ENCODE peak calls at places on chromosomes 13 and 19, in six cellular contexts. I is thyroid gland, X is upper lobe of left lung, G is adrenal gland, U is breast epithelium, Y is spleen. H is an unnamed sample.

GRCh38 chr13:113742445-113743120 is 16.4 kb upstream of the TMEM255B start:
- DNase-seq in I (no peak), X (no peak), G (no peak), U (no peak), Y (peak; percentile 62), H (no peak)

GRCh38 chr13:30078059-30078458 is 227.6 kb upstream of the UBL3 start:
- DNase-seq in I (peak; percentile 86), X (no peak), G (no peak), U (no peak), Y (no peak), H (no peak)

GRCh38 chr19:48400018-48400742 is 6.7 kb downstream of the GRIN2D start:
- DNase-seq in I (no peak), X (no peak), G (peak; percentile 59), U (no peak), Y (no peak), H (no peak)

GRCh38 chr19:35337081-35337983 is 8.3 kb downstream of the CD22 start:
- DNase-seq in I (no peak), X (no peak), G (no peak), U (no peak), Y (no peak), H (no peak)

GRCh38 chr13:43229506-43229905 is 206.1 kb downstream of the DNAJC15 start:
- DNase-seq in I (no peak), X (no peak), G (no peak), U (no peak), Y (no peak), H (no peak)

GRCh38 chr19:38290631-38291147 is 13.4 kb upstream of the C19orf33 start:
- DNase-seq in I (peak; percentile 97), X (peak; percentile 83), G (no peak), U (peak; percentile 93), Y (no peak), H (no peak)

GRCh38 chr19:4662812-4663211 is 7.3 kb downstream of the MYDGF start:
- DNase-seq in I (no peak), X (no peak), G (no peak), U (no peak), Y (no peak), H (no peak)

GRCh38 chr13:105462098-105462497 is 1073.4 kb downstream of the EFNB2 start:
- DNase-seq in I (no peak), X (no peak), G (no peak), U (no peak), Y (no peak), H (no peak)

GRCh38 chr13:50149143-50149703 is 134.0 kb downstream of the KCNRG start:
- DNase-seq in I (no peak), X (no peak), G (no peak), U (no peak), Y (no peak), H (no peak)

GRCh38 chr13:30108216-30108912 is 199.0 kb downstream of the KATNAL1 start:
- DNase-seq in I (no peak), X (no peak), G (no peak), U (no peak), Y (no peak), H (no peak)

GRCh38 chr19:17454579-17454978 is 6.1 kb upstream of the TMEM221 start:
- DNase-seq in I (no peak), X (no peak), G (no peak), U (no peak), Y (no peak), H (no peak)

GRCh38 chr19:15498910-15499309 is 9.4 kb upstream of the CYP4F22 start:
- DNase-seq in I (no peak), X (no peak), G (no peak), U (no peak), Y (no peak), H (no peak)

GRCh38 chr19:41792513-41793413 is 3.6 kb upstream of the CEACAM3 start:
- DNase-seq in I (peak; percentile 68), X (peak; percentile 77), G (no peak), U (peak; percentile 47), Y (peak; percentile 90), H (no peak)

DNA sequence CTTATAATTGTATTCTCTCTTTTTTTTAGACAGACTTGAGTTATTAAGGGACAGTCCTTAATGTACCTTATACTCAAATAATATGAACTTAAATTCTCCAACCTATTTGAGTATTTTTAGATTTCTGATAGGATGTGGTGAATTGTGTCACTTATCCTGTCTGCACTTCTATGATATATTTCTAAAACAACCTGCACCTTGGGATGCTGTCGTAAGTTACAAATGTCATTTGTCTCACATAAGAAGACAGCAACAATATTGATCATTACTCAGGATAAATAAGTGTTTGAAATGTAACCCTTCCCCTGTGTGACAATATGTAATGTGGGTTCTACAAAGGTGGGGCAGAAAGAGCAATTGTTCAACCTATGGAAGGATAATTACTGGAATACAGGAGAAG is 237.0 kb upstream of the PRR20A start:
- DNase-seq in I (no peak), X (no peak), G (no peak), U (no peak), Y (no peak), H (no peak)
- TF ChIP-seq POLR2A in I (no peak), X (no peak), G (no peak), U (no peak), Y (no peak), H (no peak)

GRCh38 chr13:51645154-51645650 is 60.9 kb downstream of the WDFY2 start:
- DNase-seq in I (no peak), X (no peak), G (no peak), U (no peak), Y (no peak), H (no peak)

GRCh38 chr13:51643114-51643881 is 59.0 kb downstream of the WDFY2 start:
- DNase-seq in I (no peak), X (no peak), G (no peak), U (no peak), Y (no peak), H (no peak)

GRCh38 chr13:51646041-51646670 is 61.9 kb downstream of the WDFY2 start:
- DNase-seq in I (no peak), X (no peak), G (no peak), U (no peak), Y (no peak), H (no peak)

GRCh38 chr13:51644649-51645048 is 60.4 kb downstream of the WDFY2 start:
- DNase-seq in I (no peak), X (no peak), G (peak; percentile 52), U (no peak), Y (no peak), H (no peak)

GRCh38 chr13:51643882-51644281 is 59.6 kb downstream of the WDFY2 start:
- DNase-seq in I (no peak), X (no peak), G (no peak), U (no peak), Y (no peak), H (no peak)
- TF ChIP-seq CTCF in I (no peak), X (no peak), G (no peak), U (no peak), Y (no peak), H (no peak)

GRCh38 chr13:90070837-90071525 is 1276.5 kb upstream of the MIR17HG start:
- DNase-seq in I (no peak), X (no peak), G (no peak), U (no peak), Y (no peak), H (no peak)

GRCh38 chr13:90070362-90070761 is 1277.1 kb upstream of the MIR17HG start:
- DNase-seq in I (no peak), X (no peak), G (no peak), U (no peak), Y (no peak), H (no peak)

GRCh38 chr13:90068658-90069057 is 1278.8 kb upstream of the MIR17HG start:
- DNase-seq in I (no peak), X (no peak), G (no peak), U (no peak), Y (no peak), H (no peak)
- H3K4me3 ChIP-seq in I (no peak overlapping the region), X (no peak overlapping the region), G (no peak overlapping the region), U (no peak overlapping the region), Y (no peak overlapping the region), H (no peak overlapping the region)

GRCh38 chr19:7098701-7099596 is 29.4 kb downstream of the ZNF557 start:
- DNase-seq in I (peak; percentile 93), X (peak; percentile 86), G (peak; percentile 94), U (peak; percentile 86), Y (peak; percentile 97), H (peak; percentile 89)
- TF ChIP-seq POLR2A in I (peak; percentile 63), X (peak; percentile 76), G (no peak), U (no peak), Y (no peak), H (no peak)